ENCODE peak calls at places on chromosomes 7 and 10, in ten cellular contexts. T is Panc1, L is right atrium auricular region, K is body of pancreas, A is mammary epithelial cell, G is thoracic aorta, V is spleen, C is keratinocyte, S is colonic mucosa, B is prostate gland. X is an unnamed sample.
A peak's percentile ranks its signal among the peaks of the same experiment; 100 is the strongest.

GRCh38 chr7:99371376-99371920 is 3.1 kb upstream of the ARPC1B start:
- DNase-seq in T (no peak), L (no peak), K (no peak), A (no peak), G (no peak), V (peak; percentile 63), C (no peak), S (no peak), B (no peak), X (no peak)

GRCh38 chr7:129098409-129099084 is 43.6 kb upstream of the TNPO3 start:
- DNase-seq in T (no peak), L (no peak), K (no peak), A (no peak), G (no peak), V (no peak), C (no peak), S (no peak), B (no peak), X (no peak)

GRCh38 chr10:126060232-126060935 is 164.0 kb downstream of the FANK1 start:
- DNase-seq in T (peak; percentile 65), L (peak; percentile 77), K (no peak), A (no peak), G (no peak), V (no peak), C (no peak), S (no peak), B (no peak), X (peak; percentile 88)

GRCh38 chr10:67978749-67979148 is 94.3 kb downstream of the SIRT1 start:
- DNase-seq in T (no peak), L (no peak), K (no peak), A (no peak), G (no peak), V (no peak), C (no peak), S (no peak), B (no peak), X (no peak)

GRCh38 chr7:434891-435486 is 84.7 kb downstream of the PDGFA start:
- DNase-seq in T (no peak), L (no peak), K (no peak), A (no peak), G (no peak), V (no peak), C (no peak), S (peak; percentile 50), B (peak; percentile 44), X (no peak)

GRCh38 chr7:3250725-3251124 is 50.3 kb upstream of the SDK1 start:
- DNase-seq in T (no peak), L (no peak), K (no peak), A (no peak), G (no peak), V (no peak), C (no peak), S (no peak), B (no peak), X (no peak)

GRCh38 chr10:90064295-90064694 is 362.9 kb downstream of the KIF20B start:
- DNase-seq in T (no peak), L (no peak), K (no peak), A (no peak), G (no peak), V (no peak), C (no peak), S (no peak), B (no peak), X (no peak)

GRCh38 chr7:74097937-74098614 is 14.5 kb downstream of the LIMK1 start:
- DNase-seq in T (peak; percentile 74), L (no peak), K (no peak), A (peak; percentile 92), G (no peak), V (no peak), C (peak; percentile 75), S (peak; percentile 36), B (no peak), X (peak; percentile 95)

GRCh38 chr10:124612611-124613498 is 131.3 kb downstream of the FAM53B start:
- DNase-seq in T (no peak), L (no peak), K (no peak), A (no peak), G (peak; percentile 17), V (no peak), C (no peak), S (no peak), B (no peak), X (no peak)

GRCh38 chr7:96973986-96974385 is 31.4 kb upstream of the DLX6 start:
- DNase-seq in T (no peak), L (no peak), K (no peak), A (peak; percentile 16), G (no peak), V (no peak), C (no peak), S (no peak), B (no peak), X (peak; percentile 64)

GRCh38 chr10:7260912-7261700 is 149.7 kb downstream of the SFMBT2 start:
- DNase-seq in T (no peak), L (no peak), K (no peak), A (no peak), G (no peak), V (no peak), C (no peak), S (no peak), B (no peak), X (peak; percentile 47)

DNA sequence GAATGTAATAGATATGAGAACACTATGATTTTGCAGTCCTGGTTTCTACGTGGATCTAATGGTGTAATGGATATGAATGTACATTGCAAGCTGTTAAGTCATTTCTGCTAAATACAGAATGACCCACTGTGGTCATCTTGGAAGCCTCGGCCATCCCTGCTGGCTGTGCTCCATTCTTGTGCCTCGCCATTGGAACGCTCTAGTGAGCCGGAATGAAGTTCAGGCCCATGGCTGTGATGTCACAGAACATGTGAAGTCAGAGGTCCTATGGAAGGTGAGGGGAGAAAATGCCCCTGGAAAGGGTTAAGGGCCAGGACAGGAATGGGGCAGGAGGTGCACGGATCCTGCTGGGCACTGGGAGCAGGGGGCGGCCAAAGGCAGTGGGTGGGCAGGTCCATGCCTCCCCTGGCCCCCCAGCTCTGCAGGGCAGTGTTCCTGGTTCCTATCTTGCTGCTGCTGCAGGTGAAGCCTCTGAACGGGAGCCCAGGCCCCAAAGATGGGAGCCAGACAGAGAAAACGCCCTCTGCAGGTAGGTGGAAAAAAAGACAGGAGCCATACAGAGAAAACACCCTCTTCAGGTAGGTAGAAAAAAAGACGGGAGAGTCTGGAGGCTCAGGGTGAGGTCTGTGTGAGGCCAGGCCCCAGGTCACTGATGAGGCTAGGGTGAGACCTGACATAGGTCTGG is at the start of gene LLCFC1:
- DNase-seq in T (no peak), L (no peak), K (no peak), A (no peak), G (no peak), V (no peak), C (no peak), S (no peak), B (peak; percentile 40), X (no peak)
- TF ChIP-seq CTCF in T (no peak), L (no peak), K (no peak), A (peak; percentile 51), G (no peak), V (no peak), C (peak; percentile 21), S (no peak), B (no peak), X (no peak)

DNA sequence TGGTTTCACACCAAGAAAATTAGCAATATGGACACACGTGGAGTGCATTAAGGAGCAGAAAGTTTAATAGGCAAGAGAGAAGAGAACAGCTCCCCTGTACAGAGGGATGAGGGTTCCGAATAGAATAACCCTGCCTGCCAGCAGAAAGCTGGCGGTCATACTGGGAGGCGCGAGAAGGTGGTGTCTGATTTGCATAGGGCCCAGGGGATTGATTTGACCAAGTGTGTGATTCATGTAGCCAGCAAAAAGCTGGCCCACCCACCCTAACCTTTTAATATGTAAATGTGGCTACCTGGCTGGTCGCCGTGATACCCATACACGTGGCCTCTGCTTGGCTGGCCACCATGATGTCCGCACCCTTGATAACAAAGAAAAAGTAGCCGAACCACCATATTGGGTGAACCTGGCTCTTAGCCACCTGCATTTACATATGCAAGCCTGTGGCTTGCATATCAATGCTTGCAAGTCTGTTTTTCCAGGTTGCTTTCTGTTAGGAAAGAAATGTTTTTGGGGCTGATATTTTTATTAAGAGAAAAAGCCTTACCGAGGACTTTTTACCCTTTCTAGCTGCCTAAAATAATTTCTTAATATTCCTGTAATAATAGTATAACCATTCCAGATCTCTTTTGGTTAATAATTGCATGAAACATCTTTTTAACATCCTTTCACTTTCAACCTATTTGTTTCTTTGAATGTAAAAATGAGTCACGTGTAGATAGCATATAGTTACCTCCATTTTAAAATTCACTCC is 20.5 kb upstream of the VWDE start:
- DNase-seq in T (no peak), L (no peak), K (no peak), A (no peak), G (no peak), V (no peak), C (no peak), S (no peak), B (no peak), X (peak; percentile 38)
- H3K4me3 ChIP-seq in T (no peak overlapping the region), L (no peak overlapping the region), K (no peak overlapping the region), A (no peak overlapping the region), G (no peak overlapping the region), V (no peak overlapping the region), C (no peak overlapping the region), S (no peak overlapping the region), B (no peak overlapping the region), X (no peak overlapping the region)

DNA sequence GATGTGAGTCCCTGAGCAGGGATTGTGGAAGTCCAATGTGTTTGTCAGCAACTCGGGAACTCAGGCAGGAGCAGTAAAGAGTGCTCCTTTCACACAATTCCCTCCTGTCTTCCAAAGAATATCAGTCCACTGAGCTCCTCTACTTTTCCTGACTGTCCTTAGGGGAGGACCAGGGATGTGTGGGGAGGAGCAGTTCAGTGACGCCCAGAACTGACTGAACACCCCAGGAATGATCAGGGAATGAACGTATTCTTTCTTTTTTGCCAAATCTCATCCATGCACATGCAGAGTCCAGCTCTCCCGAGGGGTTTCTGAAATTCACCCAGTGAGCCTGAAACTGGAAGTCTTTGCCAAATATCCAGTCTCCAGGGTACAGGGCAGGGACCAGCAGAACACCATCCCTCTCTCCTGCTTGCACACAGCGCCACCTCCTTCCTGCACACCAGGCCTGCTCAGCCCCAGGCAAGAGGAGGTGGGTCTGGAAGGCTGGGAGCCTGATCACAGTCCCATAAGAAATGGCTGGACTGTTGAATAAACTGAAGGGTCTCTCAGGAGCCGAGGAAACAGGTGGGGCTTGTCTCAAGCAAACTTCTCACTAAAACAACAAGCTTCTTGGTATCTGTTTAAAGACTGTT is 294.7 kb downstream of the C7orf25 start:
- DNase-seq in T (no peak), L (no peak), K (no peak), A (no peak), G (no peak), V (no peak), C (no peak), S (no peak), B (no peak), X (no peak)
- TF ChIP-seq CTCF in T (no peak), L (no peak), K (no peak), A (no peak), G (no peak), V (no peak), C (peak; percentile 31), S (no peak), B (no peak), X (peak; percentile 12)

DNA sequence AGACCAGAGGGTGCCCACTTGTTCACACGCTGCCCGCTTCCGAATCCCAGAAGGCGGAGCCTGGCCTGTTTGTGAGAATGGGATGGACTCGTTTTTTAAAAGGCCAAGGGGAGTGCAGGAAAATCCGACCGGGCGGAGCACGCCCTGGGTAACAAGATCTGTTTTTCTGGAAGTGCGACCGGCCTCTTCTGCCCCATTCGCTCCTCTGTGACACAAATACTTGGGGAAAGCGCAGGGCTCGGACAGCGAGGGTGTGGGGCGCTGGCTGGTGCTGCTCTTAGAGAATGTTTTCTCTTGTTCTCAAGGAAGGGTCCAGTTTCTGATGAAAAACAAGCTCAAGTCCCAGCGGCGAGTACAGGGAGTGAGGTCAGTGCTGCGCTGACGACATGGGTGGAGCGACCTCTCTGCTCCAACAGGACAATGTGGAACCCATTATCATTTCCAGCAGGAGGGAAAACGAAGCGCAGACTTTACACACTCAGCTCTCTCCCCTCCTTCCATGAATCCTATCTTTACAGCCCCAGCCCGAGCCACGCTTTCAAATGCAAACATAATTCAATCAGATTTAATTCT is 1.3 kb downstream of the RADIL start:
- DNase-seq in T (no peak), L (peak; percentile 93), K (peak; percentile 18), A (no peak), G (peak; percentile 41), V (no peak), C (no peak), S (peak; percentile 30), B (peak; percentile 13), X (peak; percentile 69)
- H3K4me3 ChIP-seq in T (no peak overlapping the region), L (peak overlapping the region; percentile 68), K (no peak overlapping the region), A (no peak overlapping the region), G (peak overlapping the region; percentile 83), V (peak overlapping the region; percentile 34), C (no peak overlapping the region), S (peak overlapping the region; percentile 39), B (peak overlapping the region; percentile 39), X (peak overlapping the region; percentile 31)

X was measured in astrocyte of the spinal cord.